ENCODE peak calls at places on chromosomes 2 and 18, in ten cellular contexts. F is choroid plexus epithelial cell; B is ELR; G is AG04449; A is stimulated activated CD4-positive, alpha-beta T cell treated with anti-CD3 and anti-CD28 coated beads, Interleukin-12 subunit alpha, Interleukin-12 subunit beta, amount 100 ng/mL, for 24 hours; P is NCI-H1105 treated with DMSO at 0.1 percent for 48 hours; V is B cell; T is hippocampal formation; J is activated gamma-delta T cell; L is uterus. C is an unnamed sample.

GRCh38 chr2:101109451-101110140 is 41.6 kb downstream of the TBC1D8 start:
- DNase-seq in F (peak), B (no peak), G (no peak), A (no peak), P (no peak), V (no peak), T (no peak), J (no peak), L (peak), C (no peak)

GRCh38 chr2:187529977-187530721 is 24.1 kb downstream of the TFPI start:
- DNase-seq in F (peak), B (no peak), G (no peak), A (no peak), P (no peak), V (no peak), T (no peak), J (no peak), L (no peak), C (no peak)

GRCh38 chr18:32297851-32298250 is 108.0 kb downstream of the MEP1B start:
- DNase-seq in F (no peak), B (no peak), G (no peak), A (no peak), P (no peak), V (no peak), T (no peak), J (no peak), L (no peak), C (no peak)

GRCh38 chr2:74921236-74921736 is 37.2 kb upstream of the POLE4 start:
- DNase-seq in F (no peak), B (peak), G (no peak), A (no peak), P (no peak), V (no peak), T (no peak), J (no peak), L (no peak), C (no peak)

GRCh38 chr2:150465703-150466569 is 21.5 kb downstream of the RND3 start:
- DNase-seq in F (peak), B (peak), G (no peak), A (no peak), P (no peak), V (no peak), T (no peak), J (no peak), L (no peak), C (no peak)

GRCh38 chr18:49335677-49336076 is 124.8 kb downstream of the DYM start:
- DNase-seq in F (no peak), B (peak), G (no peak), A (no peak), P (no peak), V (no peak), T (no peak), J (no peak), L (no peak), C (no peak)

GRCh38 chr2:23293756-23294155 is 91.2 kb upstream of the KLHL29 start:
- DNase-seq in F (peak), B (no peak), G (no peak), A (no peak), P (no peak), V (no peak), T (no peak), J (no peak), L (peak), C (no peak)

GRCh38 chr2:150188177-150188576 is 299.3 kb downstream of the RND3 start:
- DNase-seq in F (peak), B (no peak), G (no peak), A (no peak), P (no peak), V (no peak), T (no peak), J (no peak), L (no peak), C (no peak)

GRCh38 chr2:149536649-149537048 is 50.9 kb downstream of the MMADHC start:
- DNase-seq in F (no peak), B (no peak), G (no peak), A (no peak), P (no peak), V (no peak), T (no peak), J (no peak), L (no peak), C (no peak)

GRCh38 chr2:136131961-136132839 is 14.3 kb upstream of the CXCR4 start:
- DNase-seq in F (no peak), B (no peak), G (no peak), A (peak), P (no peak), V (peak), T (no peak), J (no peak), L (no peak), C (no peak)

GRCh38 chr2:101580528-101580927 is 105.6 kb upstream of the RFX8 start:
- DNase-seq in F (no peak), B (no peak), G (no peak), A (no peak), P (no peak), V (no peak), T (no peak), J (no peak), L (no peak), C (no peak)

GRCh38 chr2:85668009-85668856 is at the start of gene SFTPB:
- DNase-seq in F (no peak), B (no peak), G (no peak), A (no peak), P (peak), V (no peak), T (no peak), J (no peak), L (no peak), C (no peak)

GRCh38 chr2:174021056-174021656 is 56.0 kb upstream of the SP3 start:
- DNase-seq in F (no peak), B (no peak), G (no peak), A (no peak), P (no peak), V (no peak), T (no peak), J (no peak), L (no peak), C (no peak)

GRCh38 chr18:6219116-6219717 is 195.5 kb downstream of the L3MBTL4 start:
- DNase-seq in F (peak), B (peak), G (peak), A (no peak), P (peak), V (no peak), T (peak), J (no peak), L (peak), C (no peak)

GRCh38 chr2:18741888-18742287 is 152.5 kb upstream of the NT5C1B start:
- DNase-seq in F (no peak), B (no peak), G (no peak), A (no peak), P (no peak), V (no peak), T (no peak), J (no peak), L (peak), C (no peak)

GRCh38 chr2:96116424-96116878 is at the start of gene ADRA2B:
- DNase-seq in F (peak), B (peak), G (no peak), A (peak), P (no peak), V (peak), T (peak), J (peak), L (peak), C (no peak)

GRCh38 chr18:60411715-60412114 is 39.1 kb upstream of the MC4R start:
- DNase-seq in F (peak), B (peak), G (no peak), A (no peak), P (no peak), V (no peak), T (no peak), J (no peak), L (no peak), C (no peak)

GRCh38 chr2:121335294-121336290 is 50.6 kb upstream of the TFCP2L1 start:
- DNase-seq in F (peak), B (no peak), G (no peak), A (no peak), P (peak), V (no peak), T (no peak), J (no peak), L (no peak), C (no peak)

GRCh38 chr2:177908182-177908581 is 164.4 kb downstream of the PDE11A start:
- DNase-seq in F (no peak), B (peak), G (no peak), A (no peak), P (no peak), V (no peak), T (no peak), J (no peak), L (no peak), C (no peak)

GRCh38 chr2:207254526-207255464 is 89.0 kb upstream of the KLF7 start:
- DNase-seq in F (peak), B (peak), G (no peak), A (no peak), P (no peak), V (no peak), T (no peak), J (no peak), L (no peak), C (no peak)

GRCh38 chr2:112673008-112673407 is 27.3 kb downstream of the SLC20A1 start:
- DNase-seq in F (no peak), B (no peak), G (no peak), A (no peak), P (no peak), V (no peak), T (no peak), J (no peak), L (no peak), C (no peak)

GRCh38 chr2:652881-653480 is 24.2 kb downstream of the TMEM18 start:
- DNase-seq in F (no peak), B (no peak), G (no peak), A (no peak), P (no peak), V (no peak), T (no peak), J (no peak), L (no peak), C (peak)

GRCh38 chr18:62242955-62243354 is 55.9 kb downstream of the RELCH start:
- DNase-seq in F (no peak), B (no peak), G (no peak), A (no peak), P (no peak), V (no peak), T (no peak), J (no peak), L (no peak), C (no peak)

GRCh38 chr2:225282858-225283693 is 116.4 kb upstream of the NYAP2 start:
- DNase-seq in F (peak), B (peak), G (no peak), A (no peak), P (peak), V (no peak), T (no peak), J (no peak), L (no peak), C (no peak)

C was measured in right atrium auricular region.